ENCODE peak calls at places on chromosomes 4 and X, in five cellular contexts. U, G, X, I and A are unnamed samples.

GRCh38 chrX:96591418-96591817 is 93.2 kb upstream of the DIAPH2 start:
- DNase-seq in U (no peak), G (peak; percentile 8), X (no peak), I (no peak), A (no peak)

GRCh38 chr4:40628888-40629287 is 776 bp downstream of the RBM47 start:
- DNase-seq in U (no peak), G (no peak), X (peak; percentile 51), I (no peak), A (no peak)

GRCh38 chr4:128452415-128452814 is 164.8 kb upstream of the PGRMC2 start:
- DNase-seq in U (no peak), G (no peak), X (no peak), I (peak; percentile 15), A (no peak)

GRCh38 chrX:54288989-54289388 is 68.9 kb downstream of the WNK3 start:
- DNase-seq in U (no peak), G (no peak), X (no peak), I (no peak), A (no peak)

GRCh38 chrX:107935664-107936433 is 46.3 kb downstream of the TEX13B start:
- DNase-seq in U (no peak), G (peak; percentile 7), X (peak; percentile 77), I (peak; percentile 10), A (no peak)

GRCh38 chr4:170025523-170026252 is 507 bp downstream of the MFAP3L start:
- DNase-seq in U (no peak), G (peak; percentile 15), X (peak; percentile 14), I (peak; percentile 15), A (peak; percentile 25)

GRCh38 chr4:85092536-85092935 is 126.0 kb upstream of the WDFY3 start:
- DNase-seq in U (no peak), G (no peak), X (no peak), I (no peak), A (no peak)

GRCh38 chr4:152248347-152248746 is 287.5 kb downstream of the FBXW7 start:
- DNase-seq in U (no peak), G (no peak), X (no peak), I (no peak), A (no peak)

GRCh38 chr4:6689506-6689960 is 4.1 kb upstream of the S100P start:
- DNase-seq in U (peak; percentile 50), G (no peak), X (no peak), I (no peak), A (no peak)

DNA sequence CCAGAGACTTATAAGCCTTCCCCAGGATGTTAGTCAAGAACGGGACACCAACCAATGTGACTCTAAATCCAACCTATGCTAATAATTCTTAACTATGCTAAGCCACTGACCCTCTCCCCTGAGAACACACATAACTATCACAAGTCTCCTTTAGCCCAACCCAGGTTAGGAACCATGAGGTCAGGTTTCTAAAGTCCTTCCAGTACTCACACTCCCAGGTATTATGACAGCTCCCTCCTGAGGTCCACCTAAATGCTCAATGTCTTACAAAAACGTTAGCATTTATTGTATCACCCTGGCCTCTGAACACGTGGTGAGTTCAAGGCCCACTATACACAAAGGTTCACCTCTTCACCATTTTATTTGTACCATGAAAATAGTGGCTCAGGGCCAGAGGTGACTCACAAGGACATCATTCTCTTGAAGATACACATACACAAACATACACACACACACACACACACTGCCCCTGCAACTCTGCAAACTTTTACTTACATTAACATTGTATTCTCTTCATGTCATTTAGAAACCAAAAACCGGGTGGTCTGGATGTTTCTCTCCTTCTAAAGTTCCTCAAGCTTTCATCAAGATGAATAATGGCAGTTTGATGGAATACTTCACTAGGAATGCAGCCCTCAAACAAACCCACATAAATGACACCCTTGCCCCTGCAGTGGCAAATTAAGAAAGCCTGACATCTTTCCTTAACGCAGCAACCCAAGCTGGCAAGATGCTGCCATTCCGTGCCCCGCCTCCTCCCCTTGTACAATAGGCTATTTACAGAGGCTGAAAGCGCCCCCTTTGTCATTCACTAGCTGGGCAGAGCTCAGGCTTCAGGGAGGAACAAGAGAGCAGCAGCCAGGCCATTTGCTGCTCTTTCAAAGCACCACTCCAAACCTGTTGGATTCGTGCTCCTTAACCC is 17.7 kb downstream of the ACSL1 start:
- DNase-seq in U (no peak), G (peak; percentile 70), X (peak; percentile 69), I (peak; percentile 52), A (no peak)
- TF ChIP-seq CTCF in U (no peak), G (no peak), X (no peak), I (no peak), A (no peak)

GRCh38 chr4:136769717-136770116 is 762.6 kb downstream of the PCDH18 start:
- DNase-seq in U (no peak), G (no peak), X (no peak), I (no peak), A (no peak)
- TF ChIP-seq CTCF in U (no peak), G (no peak), X (no peak), I (no peak), A (no peak)

DNA sequence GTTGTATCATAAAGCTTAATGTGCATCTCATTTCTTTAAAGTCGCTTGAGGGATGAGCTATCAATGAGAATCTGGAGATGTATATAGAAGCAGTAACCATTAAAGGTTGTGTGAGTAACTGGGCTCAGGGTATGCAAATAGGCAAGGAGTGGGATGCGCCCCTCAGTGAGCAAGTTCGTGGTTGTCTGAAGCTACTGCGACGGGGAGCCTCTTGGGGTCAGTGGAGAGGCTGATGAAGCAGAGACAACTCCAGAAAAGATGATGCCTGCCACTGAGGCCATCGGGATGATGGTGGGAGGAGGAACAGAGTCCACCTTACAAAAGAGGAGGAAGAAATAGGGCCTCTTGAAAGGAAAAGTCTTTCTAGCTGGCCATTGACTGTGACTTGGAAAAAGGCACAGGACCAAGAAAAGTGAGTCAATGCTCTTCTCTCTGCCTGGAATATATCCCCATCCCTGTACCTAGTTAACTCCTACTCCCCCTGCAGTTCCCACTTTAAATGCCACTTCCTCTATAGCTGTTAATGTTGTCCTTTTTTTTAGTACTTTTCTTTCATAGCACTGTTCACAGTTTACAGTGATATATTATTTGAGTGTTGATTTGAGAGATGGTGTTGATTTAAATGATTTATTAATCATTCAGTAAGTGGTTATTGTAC is 51.4 kb upstream of the LSM6 start:
- DNase-seq in U (no peak), G (no peak), X (no peak), I (peak; percentile 11), A (no peak)
- TF ChIP-seq CTCF in U (no peak), G (no peak), X (no peak), I (no peak), A (no peak)

DNA sequence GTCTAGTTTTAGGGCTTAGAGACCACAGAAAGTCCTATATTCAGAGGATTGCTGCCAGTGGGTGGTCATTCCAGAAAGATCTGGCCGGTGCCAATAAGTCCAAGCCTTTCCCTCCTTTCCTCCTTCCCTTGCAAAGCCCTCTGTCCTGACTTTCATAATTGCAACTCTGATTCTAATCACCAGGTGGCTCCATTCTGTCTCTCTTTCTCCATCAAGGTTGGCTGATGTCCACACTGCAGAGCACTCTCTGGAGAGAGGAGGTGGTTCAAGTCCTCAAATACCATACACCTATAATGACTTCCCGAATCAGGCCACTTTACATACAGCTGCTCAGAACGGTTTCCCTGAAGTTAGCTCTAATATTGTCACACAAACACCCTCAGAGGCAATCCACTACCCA is 22.4 kb upstream of the ARMCX4 start:
- DNase-seq in U (no peak), G (peak; percentile 41), X (peak; percentile 41), I (peak; percentile 32), A (no peak)
- TF ChIP-seq CTCF in U (peak; percentile 19), G (peak; percentile 42), X (peak; percentile 46), I (peak; percentile 22), A (no peak)

GRCh38 chrX:63686878-63687714 is 97.9 kb downstream of the ARHGEF9 start:
- DNase-seq in U (no peak), G (peak; percentile 60), X (peak; percentile 41), I (peak; percentile 62), A (no peak)
- TF ChIP-seq CTCF in U (peak; percentile 65), G (peak; percentile 74), X (peak; percentile 73), I (peak; percentile 72), A (no peak)

GRCh38 chrX:43467608-43468234 is 188.4 kb upstream of the MAOA start:
- DNase-seq in U (no peak), G (no peak), X (no peak), I (no peak), A (no peak)
- TF ChIP-seq CTCF in U (no peak), G (no peak), X (no peak), I (no peak), A (no peak)

DNA sequence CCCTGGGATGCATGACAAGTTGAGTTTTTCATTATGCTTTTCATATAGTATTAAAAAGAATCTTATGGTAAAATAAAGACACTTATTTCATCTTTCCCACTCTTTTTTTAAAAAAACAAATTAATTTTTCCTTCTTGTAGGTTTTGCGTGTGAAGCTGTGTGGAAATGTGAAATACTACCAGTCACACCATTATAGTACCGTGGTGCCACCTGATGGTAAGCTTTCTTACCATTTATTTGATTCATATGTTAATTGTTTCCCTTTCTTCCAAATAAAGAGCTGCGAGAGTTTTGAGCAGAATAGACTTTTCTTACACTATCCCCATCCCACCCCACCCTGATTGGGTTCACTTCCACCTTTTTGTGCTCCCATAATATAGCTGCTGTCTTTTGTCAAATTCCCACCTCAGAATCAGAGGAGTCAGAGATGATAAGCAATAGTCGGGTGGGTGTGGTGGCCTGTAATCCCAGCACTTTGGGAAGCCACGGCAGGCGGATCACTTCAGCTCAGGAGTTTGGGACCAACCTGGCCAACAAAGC is 44.3 kb downstream of the CASP6 start:
- DNase-seq in U (no peak), G (peak; percentile 34), X (peak; percentile 24), I (peak; percentile 24), A (no peak)
- TF ChIP-seq CTCF in U (peak; percentile 12), G (no peak), X (peak; percentile 18), I (no peak), A (no peak)

DNA sequence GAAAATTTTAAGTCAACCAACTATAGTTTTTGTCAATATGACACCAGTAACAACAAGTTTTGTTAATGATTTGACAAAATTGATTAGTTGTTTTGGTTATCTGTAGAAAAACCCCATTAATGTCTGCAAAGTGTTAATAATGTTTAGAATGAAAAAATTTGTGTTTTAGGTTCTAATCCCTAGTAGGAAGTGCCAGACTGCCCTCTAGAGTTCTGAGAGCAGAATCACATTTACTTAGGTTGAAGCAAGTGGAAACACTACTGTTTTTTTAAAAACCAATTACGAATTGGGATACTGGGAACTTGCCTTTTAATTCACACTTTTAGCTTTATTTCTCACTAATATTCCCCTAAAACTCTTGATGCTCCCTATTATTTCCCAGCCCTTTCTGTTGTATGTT is 101.1 kb upstream of the CYLC1 start:
- DNase-seq in U (no peak), G (no peak), X (peak; percentile 17), I (no peak), A (no peak)
- TF ChIP-seq CTCF in U (no peak), G (no peak), X (peak; percentile 44), I (no peak), A (no peak)

DNA sequence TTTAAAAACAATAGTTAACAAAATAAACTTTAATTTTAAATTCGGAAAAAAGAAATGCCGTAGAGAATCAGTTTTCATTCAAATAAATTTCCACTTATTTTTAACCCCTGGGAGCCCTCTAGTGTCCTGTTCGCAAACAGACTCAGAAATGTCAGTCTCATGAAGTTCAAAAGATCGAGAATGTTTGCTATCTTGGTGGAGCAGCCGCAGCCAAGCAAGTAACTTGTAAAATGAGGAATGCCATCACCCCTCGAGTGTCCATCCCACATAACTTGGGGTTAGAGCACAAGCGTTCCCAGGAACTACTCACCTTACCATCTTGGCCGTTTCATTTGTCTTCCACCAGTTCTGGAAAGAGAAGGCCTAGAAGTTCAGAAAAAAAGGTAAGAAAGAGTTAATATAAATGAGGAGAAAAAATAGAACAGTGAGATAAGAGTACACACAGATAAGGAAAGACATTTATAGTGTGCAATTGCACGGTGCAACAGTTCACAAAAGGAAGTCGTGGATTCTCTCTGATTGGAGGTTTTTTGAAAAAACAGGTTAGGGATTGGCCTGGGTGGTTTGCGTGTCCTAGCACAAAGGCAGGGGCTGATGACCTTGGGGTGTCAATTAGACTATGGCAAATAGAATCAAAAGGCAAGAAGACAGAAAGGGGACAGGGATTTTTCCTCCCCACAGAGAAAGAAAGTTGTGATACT is at the start of gene GASK1B:
- DNase-seq in U (peak; percentile 50), G (peak; percentile 83), X (peak; percentile 69), I (peak; percentile 86), A (no peak)
- TF ChIP-seq CTCF in U (peak; percentile 67), G (peak; percentile 72), X (peak; percentile 78), I (peak; percentile 70), A (no peak)